ENCODE peak calls at places on chromosomes 1 and 21, in six cellular contexts. T is Panc1, B is ovary, N is mammary epithelial cell, J is glutamatergic neuron, E is GM10248. Y is an unnamed sample.

GRCh38 chr1:204945565-204945977 is 74.9 kb downstream of the NFASC start:
- DNase-seq in T (no peak), B (no peak), N (no peak), J (peak), E (no peak), Y (no peak)

GRCh38 chr1:41640756-41641482 is 156.4 kb upstream of the EDN2 start:
- DNase-seq in T (no peak), B (no peak), N (no peak), J (no peak), E (no peak), Y (no peak)

GRCh38 chr21:42061866-42062542 is 9.1 kb upstream of the UMODL1 start:
- DNase-seq in T (no peak), B (no peak), N (no peak), J (no peak), E (peak), Y (no peak)

GRCh38 chr1:212355230-212355969 is 59.3 kb downstream of the PACC1 start:
- DNase-seq in T (no peak), B (no peak), N (no peak), J (no peak), E (no peak), Y (no peak)

GRCh38 chr1:51289676-51290488 is 40.5 kb downstream of the TTC39A start:
- DNase-seq in T (no peak), B (peak), N (no peak), J (no peak), E (no peak), Y (peak)

GRCh38 chr21:44666401-44667320 is at the start of gene KRTAP12-2:
- DNase-seq in T (no peak), B (no peak), N (peak), J (no peak), E (no peak), Y (no peak)

GRCh38 chr1:89850844-89851410 is 30.1 kb downstream of the LRRC8D start:
- DNase-seq in T (no peak), B (no peak), N (no peak), J (no peak), E (no peak), Y (no peak)

GRCh38 chr1:163258181-163258580 is 55.5 kb upstream of the RGS5 start:
- DNase-seq in T (no peak), B (no peak), N (peak), J (no peak), E (no peak), Y (no peak)

GRCh38 chr1:89499320-89499719 is 25.3 kb upstream of the LRRC8B start:
- DNase-seq in T (no peak), B (no peak), N (no peak), J (no peak), E (no peak), Y (no peak)

GRCh38 chr1:208030320-208031091 is 119.6 kb upstream of the CD34 start:
- DNase-seq in T (no peak), B (peak), N (no peak), J (no peak), E (no peak), Y (no peak)

GRCh38 chr21:27477321-27477720 is 510.4 kb upstream of the ADAMTS5 start:
- DNase-seq in T (no peak), B (no peak), N (no peak), J (no peak), E (no peak), Y (no peak)

GRCh38 chr1:201582261-201582951 is 43.5 kb downstream of the NAV1 start:
- DNase-seq in T (no peak), B (peak), N (no peak), J (no peak), E (no peak), Y (no peak)

GRCh38 chr1:166695115-166695514 is 144.2 kb upstream of the POGK start:
- DNase-seq in T (no peak), B (no peak), N (no peak), J (no peak), E (no peak), Y (no peak)

GRCh38 chr1:2248127-2248826 is 20.2 kb downstream of the SKI start:
- DNase-seq in T (no peak), B (no peak), N (no peak), J (peak), E (no peak), Y (no peak)

GRCh38 chr1:248850536-248851251 is 8.2 kb downstream of the ZNF692 start:
- DNase-seq in T (no peak), B (no peak), N (no peak), J (no peak), E (no peak), Y (no peak)

GRCh38 chr1:225763815-225764548 is 13.6 kb upstream of the SRP9 start:
- DNase-seq in T (no peak), B (peak), N (no peak), J (no peak), E (no peak), Y (no peak)

GRCh38 chr1:87119741-87120140 is 205.3 kb downstream of the HS2ST1 start:
- DNase-seq in T (no peak), B (no peak), N (peak), J (no peak), E (no peak), Y (no peak)

GRCh38 chr21:44917446-44918106 is 3.1 kb downstream of the ITGB2 start:
- DNase-seq in T (no peak), B (no peak), N (no peak), J (no peak), E (no peak), Y (no peak)

GRCh38 chr1:59357645-59358044 is 60.8 kb downstream of the FGGY start:
- DNase-seq in T (no peak), B (no peak), N (no peak), J (no peak), E (no peak), Y (no peak)

GRCh38 chr1:2875677-2876531 is 74.4 kb upstream of the TTC34 start:
- DNase-seq in T (no peak), B (no peak), N (no peak), J (peak), E (no peak), Y (no peak)

GRCh38 chr1:189908113-189908512 is 569.6 kb downstream of the BRINP3 start:
- DNase-seq in T (no peak), B (no peak), N (no peak), J (no peak), E (no peak), Y (no peak)

GRCh38 chr1:48001696-48002095 is 4.5 kb upstream of the TRABD2B start:
- DNase-seq in T (no peak), B (no peak), N (no peak), J (no peak), E (no peak), Y (no peak)
- TF ChIP-seq CTCF in T (no peak), B (no peak), N (no peak), J (no peak), E (no peak), Y (no peak)

GRCh38 chr1:200302893-200303250 is 107.0 kb downstream of the ZNF281 start:
- DNase-seq in T (no peak), B (no peak), N (no peak), J (peak), E (no peak), Y (no peak)
- TF ChIP-seq CTCF in T (peak), B (no peak), N (no peak), J (no peak), E (no peak), Y (no peak)

DNA sequence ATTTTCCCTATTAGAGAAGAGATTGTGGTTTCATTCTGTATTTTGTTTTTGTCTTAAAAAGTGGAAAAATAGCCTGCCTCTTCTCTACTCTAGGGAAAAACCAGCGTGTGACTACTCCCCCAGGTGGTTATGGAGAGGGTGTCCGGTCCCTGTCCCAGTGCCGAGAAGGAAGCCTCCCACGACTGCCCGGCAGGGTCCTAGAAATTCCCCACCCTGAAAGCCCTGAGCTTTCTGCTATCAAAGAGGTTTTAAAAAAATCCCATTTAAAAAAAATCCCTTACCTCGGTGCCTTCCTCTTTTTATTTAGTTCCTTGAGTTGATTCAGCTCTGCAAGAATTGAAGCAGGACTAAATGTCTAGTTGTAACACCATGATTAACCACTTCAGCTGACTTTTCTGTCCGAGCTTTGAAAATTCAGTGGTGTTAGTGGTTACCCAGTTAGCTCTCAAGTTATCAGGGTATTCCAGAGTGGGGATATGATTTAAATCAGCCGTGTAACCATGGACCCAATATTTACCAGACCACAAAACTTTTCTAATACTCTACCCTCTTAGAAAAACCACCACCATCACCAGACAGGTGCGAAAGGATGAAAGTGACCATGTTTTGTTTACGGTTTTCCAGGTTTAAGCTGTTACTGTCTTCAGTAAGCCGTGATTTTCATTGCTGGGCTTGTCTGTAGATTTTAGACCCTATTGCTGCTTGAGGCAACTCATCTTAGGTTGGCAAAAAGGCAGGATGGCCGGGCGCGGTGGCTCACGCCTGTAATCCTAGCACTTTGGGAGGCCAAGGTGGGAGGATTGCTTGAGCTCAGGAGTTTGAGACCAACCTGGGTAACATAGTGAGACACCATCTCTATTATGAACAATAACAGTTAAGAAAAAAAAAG is 34.9 kb upstream of the TDRD10 start:
- DNase-seq in T (no peak), B (peak), N (no peak), J (no peak), E (peak), Y (no peak)
- TF ChIP-seq CTCF in T (no peak), B (no peak), N (no peak), J (no peak), E (peak), Y (no peak)

DNA sequence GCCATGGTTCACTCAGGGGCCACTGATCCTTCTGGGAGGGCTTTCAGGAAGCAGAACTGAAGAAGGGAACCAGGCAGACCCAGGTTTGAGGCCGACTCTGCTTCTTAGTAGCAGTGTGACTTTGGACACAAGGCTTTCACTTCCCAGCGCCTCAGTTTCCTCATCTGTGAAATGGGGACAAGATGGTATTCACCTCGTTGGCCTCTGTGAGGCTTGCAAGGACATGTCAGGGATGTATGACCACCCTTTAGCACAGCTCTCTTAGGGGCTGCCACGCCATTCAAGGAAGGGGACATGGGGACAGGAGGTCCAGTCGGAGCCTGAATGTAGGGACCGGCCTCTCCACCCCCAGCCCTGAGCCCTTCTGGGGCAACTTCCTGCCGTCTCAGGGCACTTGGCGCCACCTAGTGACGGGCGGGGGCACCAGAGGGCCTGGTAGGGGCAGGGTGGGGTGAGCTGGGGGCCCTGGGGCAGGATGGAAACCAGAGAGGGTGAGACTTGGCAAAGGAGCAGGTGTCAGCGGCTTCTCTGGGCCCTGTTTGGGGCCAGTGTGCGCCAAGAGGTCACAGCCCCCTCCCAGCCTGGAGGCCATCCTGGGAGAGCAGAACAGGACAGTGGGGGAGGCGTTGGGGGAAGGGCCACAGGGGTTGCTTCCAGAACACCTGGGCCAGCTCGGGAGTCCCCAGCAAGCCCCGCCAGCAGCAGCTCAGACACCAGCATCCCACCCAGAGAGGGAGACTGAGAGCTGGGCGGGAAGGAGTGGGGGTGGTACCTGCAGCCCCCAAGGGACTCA is 102.6 kb upstream of the TARDBP start:
- DNase-seq in T (no peak), B (no peak), N (peak), J (peak), E (peak), Y (no peak)
- TF ChIP-seq CTCF in T (peak), B (no peak), N (peak), J (peak), E (peak), Y (no peak)